ENCODE peak calls at places on chromosomes 1 and 21, in ten cellular contexts. E, I, S, Q, X, F, W, J, U and P are unnamed samples.

GRCh38 chr1:113874017-113874879 is 2.7 kb upstream of the PTPN22 start:
- DNase-seq in I (no peak), W (peak), E (no peak), Q (peak), U (no peak), X (peak), S (no peak), J (no peak), F (no peak), P (no peak)

GRCh38 chr1:197958438-197958837 is 41.3 kb downstream of the LHX9 start:
- DNase-seq in F (no peak), Q (peak), W (no peak), I (no peak), X (no peak), U (no peak), S (no peak), E (no peak), J (no peak), P (no peak)

GRCh38 chr1:91883470-91883869 is 2.5 kb downstream of the TGFBR3 start:
- DNase-seq in Q (no peak), S (peak), U (peak), E (no peak), X (peak), W (no peak), I (no peak), J (no peak), F (peak), P (no peak)

GRCh38 chr1:207000641-207001291 is 30.5 kb upstream of the FCAMR start:
- DNase-seq in X (no peak), I (no peak), W (no peak), J (no peak), Q (no peak), S (no peak), E (no peak), U (no peak), F (no peak), P (no peak)

GRCh38 chr1:43978551-43979260 is at the start of gene B4GALT2:
- DNase-seq in E (peak), J (no peak), X (peak), W (peak), Q (peak), F (peak), U (no peak), S (peak), I (no peak), P (peak)

GRCh38 chr1:78839704-78840277 is 166.7 kb downstream of the ADGRL4 start:
- DNase-seq in S (peak), X (peak), U (peak), W (peak), F (peak), J (no peak), E (peak), I (peak), Q (peak), P (peak)

GRCh38 chr1:162856260-162856659 is 4.7 kb downstream of the CCDC190 start:
- DNase-seq in Q (peak), X (peak), J (peak), F (no peak), E (no peak), I (no peak), U (peak), S (no peak), W (peak), P (no peak)

GRCh38 chr1:170562644-170563338 is 30.8 kb downstream of the GORAB start:
- DNase-seq in W (peak), I (no peak), J (peak), E (peak), U (peak), Q (peak), S (peak), X (peak), F (peak), P (no peak)

GRCh38 chr1:117590273-117590925 is 15.4 kb upstream of the TENT5C start:
- DNase-seq in U (no peak), W (no peak), E (no peak), I (no peak), X (no peak), S (no peak), F (no peak), Q (no peak), J (no peak), P (no peak)

GRCh38 chr1:25246600-25247023 is 642 bp downstream of the RSRP1 start:
- DNase-seq in X (no peak), F (peak), W (peak), U (peak), J (no peak), Q (no peak), I (no peak), E (peak), S (no peak), P (peak)

GRCh38 chr1:155003766-155004351 is 1.3 kb downstream of the ZBTB7B start:
- DNase-seq in S (peak), U (peak), Q (peak), E (peak), I (no peak), J (no peak), W (peak), F (peak), X (peak), P (no peak)

DNA sequence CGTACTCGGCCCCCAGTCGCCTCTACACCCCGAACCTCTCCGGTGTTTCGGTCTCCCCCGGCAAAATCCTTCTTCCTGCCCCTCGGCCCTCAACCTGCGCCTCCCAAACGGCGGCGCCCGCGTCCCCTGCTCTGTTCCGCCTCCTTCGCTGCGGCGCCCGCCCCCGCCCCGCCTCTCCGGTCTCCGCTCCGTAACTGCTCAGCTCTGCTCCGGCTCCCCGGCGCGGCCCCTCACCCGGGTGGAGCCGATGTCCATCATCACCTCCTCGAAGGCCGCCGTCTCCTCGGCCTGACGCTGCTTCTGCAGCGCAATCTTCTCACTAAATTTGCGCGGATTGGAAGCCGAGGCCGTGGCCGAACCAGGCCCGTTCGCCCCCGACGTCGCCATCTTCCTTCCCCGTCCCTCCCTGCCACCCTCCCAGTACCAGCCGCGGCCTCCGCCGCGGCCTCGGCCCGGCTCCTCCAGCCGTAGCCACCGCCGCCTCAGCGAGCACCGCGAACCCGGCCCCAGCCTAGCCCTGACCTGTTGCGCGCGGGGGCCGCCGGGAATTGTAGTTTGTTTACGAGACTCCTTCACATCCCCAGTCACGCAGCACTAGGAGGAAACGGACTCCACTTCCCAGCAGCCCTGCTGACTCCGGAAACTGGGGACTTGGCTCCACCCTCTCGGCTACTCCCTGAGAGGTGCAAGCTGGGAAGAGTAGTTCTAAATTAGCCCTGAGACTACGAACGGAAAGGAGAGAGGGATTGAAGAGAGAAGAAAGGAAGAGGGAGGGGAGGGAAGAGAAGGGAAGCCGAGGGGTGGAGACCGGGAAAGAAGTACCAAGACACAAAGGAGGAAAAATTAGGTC is at the start of gene CRTC2:
- DNase-seq in F (peak), J (peak), S (peak), U (peak), I (peak), Q (peak), E (peak), W (peak), X (peak), P (peak)
- TF ChIP-seq CTCF in F (no peak), J (no peak), S (peak), U (no peak), I (no peak), Q (no peak), E (no peak), W (no peak), X (no peak), P (no peak)

GRCh38 chr1:27868932-27869718 is 3.2 kb upstream of the THEMIS2 start:
- DNase-seq in S (peak), X (no peak), U (no peak), E (no peak), Q (no peak), W (no peak), I (no peak), F (no peak), J (no peak), P (no peak)

GRCh38 chr1:27864264-27864895 is 8.0 kb upstream of the THEMIS2 start:
- DNase-seq in Q (no peak), F (peak), X (no peak), I (no peak), U (no peak), E (no peak), S (peak), W (no peak), J (no peak), P (no peak)

GRCh38 chr1:27872059-27872801 is at the start of gene THEMIS2:
- DNase-seq in W (peak), S (peak), X (peak), I (peak), E (peak), J (no peak), U (peak), F (peak), Q (peak), P (peak)

GRCh38 chr1:27869719-27870085 is 2.6 kb upstream of the THEMIS2 start:
- DNase-seq in Q (no peak), X (no peak), J (no peak), U (no peak), W (no peak), I (no peak), S (no peak), E (no peak), F (no peak), P (no peak)

GRCh38 chr1:27868556-27868931 is 3.8 kb upstream of the THEMIS2 start:
- DNase-seq in F (no peak), U (no peak), J (no peak), S (no peak), I (no peak), E (no peak), W (no peak), Q (no peak), X (no peak), P (no peak)
- TF ChIP-seq CTCF in F (no peak), U (no peak), J (no peak), S (no peak), I (no peak), E (no peak), W (no peak), Q (no peak), X (no peak), P (no peak)

GRCh38 chr1:156122086-156122485 is 7.6 kb downstream of the LMNA start:
- DNase-seq in U (no peak), Q (no peak), W (no peak), F (no peak), X (no peak), I (no peak), S (no peak), E (no peak), J (no peak), P (no peak)

GRCh38 chr1:156121441-156121840 is 6.9 kb downstream of the LMNA start:
- DNase-seq in U (no peak), W (no peak), E (no peak), I (no peak), X (no peak), Q (no peak), S (no peak), J (no peak), F (no peak), P (no peak)

GRCh38 chr1:156122519-156123355 is 8.2 kb downstream of the LMNA start:
- DNase-seq in F (peak), I (no peak), U (peak), X (peak), E (peak), S (no peak), Q (peak), W (peak), J (no peak), P (no peak)

GRCh38 chr1:156124557-156125483 is 10.3 kb downstream of the LMNA start:
- DNase-seq in S (no peak), I (no peak), Q (peak), U (peak), W (peak), E (no peak), X (peak), F (no peak), J (no peak), P (no peak)

GRCh38 chr1:156123356-156124196 is 9.1 kb downstream of the LMNA start:
- DNase-seq in Q (peak), W (peak), S (no peak), I (peak), E (peak), F (peak), X (peak), J (peak), U (peak), P (no peak)
- TF ChIP-seq CTCF in Q (peak), W (peak), S (peak), I (peak), E (no peak), F (no peak), X (peak), J (peak), U (peak), P (no peak)

GRCh38 chr1:41844255-41844654 is 74.5 kb downstream of the HIVEP3 start:
- DNase-seq in U (no peak), W (no peak), E (no peak), J (no peak), S (no peak), F (no peak), X (no peak), I (no peak), Q (no peak), P (no peak)

GRCh38 chr1:41840592-41841246 is 78.0 kb downstream of the HIVEP3 start:
- DNase-seq in Q (peak), W (no peak), F (no peak), X (no peak), J (no peak), S (no peak), E (no peak), U (no peak), I (no peak), P (no peak)

GRCh38 chr1:41842282-41842681 is 76.4 kb downstream of the HIVEP3 start:
- DNase-seq in Q (no peak), F (no peak), S (no peak), I (no peak), U (no peak), W (no peak), E (no peak), X (no peak), J (no peak), P (no peak)

GRCh38 chr1:41844781-41845180 is 73.9 kb downstream of the HIVEP3 start:
- DNase-seq in W (no peak), E (no peak), F (no peak), U (no peak), Q (no peak), X (no peak), S (no peak), J (no peak), I (no peak), P (no peak)

DNA sequence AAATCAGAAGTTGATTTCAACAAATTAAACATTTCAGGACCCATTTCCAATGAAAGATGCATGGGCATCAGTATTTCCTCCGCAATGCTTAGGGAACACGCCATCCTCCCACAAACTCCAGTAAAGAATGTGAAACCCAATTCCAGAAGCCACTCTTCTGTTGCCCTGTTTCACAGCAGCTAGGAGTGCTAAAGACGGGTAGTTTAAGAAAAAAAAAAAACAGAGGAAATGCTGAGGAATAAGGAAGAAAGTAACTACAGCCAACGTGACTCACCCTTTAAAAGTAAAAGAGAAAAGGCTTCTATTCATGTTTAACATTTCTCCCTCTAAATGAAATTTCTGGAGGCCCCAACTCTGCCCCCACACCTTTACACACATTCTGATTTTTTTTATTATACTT is 75.3 kb downstream of the HIVEP3 start:
- DNase-seq in F (no peak), J (no peak), I (no peak), E (no peak), X (peak), S (no peak), W (peak), U (peak), Q (no peak), P (no peak)
- TF ChIP-seq CTCF in F (no peak), J (no peak), I (no peak), E (no peak), X (no peak), S (no peak), W (no peak), U (no peak), Q (no peak), P (no peak)

GRCh38 chr21:31558839-31559367 is 100.6 kb upstream of the SOD1 start:
- DNase-seq in S (peak), Q (peak), F (peak), I (peak), E (peak), J (peak), U (peak), X (peak), W (peak), P (peak)
- TF ChIP-seq CTCF in S (no peak), Q (no peak), F (no peak), I (peak), E (peak), J (no peak), U (no peak), X (no peak), W (no peak), P (peak)

GRCh38 chr1:9233241-9233941 is 1.2 kb upstream of the H6PD start:
- DNase-seq in F (peak), J (no peak), W (peak), S (no peak), Q (no peak), X (peak), E (peak), U (peak), I (no peak), P (no peak)
- TF ChIP-seq CTCF in F (no peak), J (no peak), W (no peak), S (no peak), Q (no peak), X (peak), E (no peak), U (peak), I (no peak), P (no peak)